ENCODE peak calls at places on chromosomes 16 and 17, in seven cellular contexts. I is NCI-H446 treated with DMSO at 0.1 percent for 48 hours; F is fibroblast of mammary gland; J is NCI-H510A treated with DMSO at 0.1 percent for 48 hours; K is stimulated activated naive CD8-positive, alpha-beta T cell treated with anti-CD3 and anti-CD28 coated beads, Interleukin-15, Interleukin-2, amounts not matched to agents 100 U/mL and 50 U/mL, for 24 hours; U is stimulated activated naive CD4-positive, alpha-beta T cell; C is fibroblast of the aortic adventitia. R is an unnamed sample.

GRCh38 chr16:12468552-12468951 is 335.1 kb downstream of the CPPED1 start:
- DNase-seq in I (no peak), K (no peak), U (no peak), J (no peak), C (no peak), F (no peak), R (no peak)

GRCh38 chr17:13931752-13932477 is 137.4 kb upstream of the COX10 start:
- DNase-seq in K (peak), I (no peak), U (no peak), C (peak), F (peak), J (no peak), R (peak)

GRCh38 chr17:49987290-49987585 is 7.8 kb downstream of the DLX3 start:
- DNase-seq in I (no peak), F (no peak), U (no peak), J (no peak), C (no peak), K (no peak), R (no peak)

GRCh38 chr16:28623172-28623711 is 13.4 kb upstream of the SULT1A1 start:
- DNase-seq in F (no peak), K (peak), U (peak), J (peak), I (no peak), C (peak), R (no peak)

GRCh38 chr17:57085448-57086068 is 512 bp downstream of the AKAP1 start:
- DNase-seq in F (peak), I (no peak), K (peak), C (peak), U (peak), J (peak), R (no peak)

GRCh38 chr17:3551189-3551588 is 6.4 kb downstream of the TRPV3 start:
- DNase-seq in K (no peak), U (no peak), I (no peak), C (no peak), F (no peak), J (no peak), R (no peak)

GRCh38 chr17:66549312-66549705 is 246.9 kb downstream of the PRKCA start:
- DNase-seq in F (peak), K (no peak), U (no peak), J (no peak), C (peak), I (no peak), R (no peak)

GRCh38 chr16:9948933-9949332 is 233.3 kb downstream of the GRIN2A start:
- DNase-seq in U (no peak), I (no peak), C (no peak), K (no peak), J (no peak), F (no peak), R (no peak)

GRCh38 chr16:85173077-85173980 is 61.1 kb upstream of the CIBAR2 start:
- DNase-seq in I (no peak), J (no peak), K (no peak), U (no peak), C (peak), F (peak), R (no peak)

GRCh38 chr17:68344701-68345136 is 53.4 kb downstream of the ARSG start:
- DNase-seq in I (no peak), F (no peak), U (peak), K (peak), C (no peak), J (no peak), R (no peak)

GRCh38 chr17:79843917-79844815 is 4.9 kb upstream of the CBX4 start:
- DNase-seq in F (peak), K (peak), J (no peak), I (no peak), U (no peak), C (peak), R (no peak)

GRCh38 chr16:67431805-67432476 is 1.0 kb downstream of the HSD11B2 start:
- DNase-seq in U (no peak), I (no peak), C (no peak), J (peak), K (no peak), F (no peak), R (no peak)

GRCh38 chr16:71426069-71426879 is 15.6 kb downstream of the TLE7 start:
- DNase-seq in C (peak), F (peak), K (peak), J (no peak), I (no peak), U (no peak), R (peak)

GRCh38 chr16:945271-946047 is 25.3 kb downstream of the LMF1 start:
- DNase-seq in J (no peak), I (no peak), F (no peak), K (no peak), C (no peak), U (no peak), R (no peak)

GRCh38 chr17:66716236-66717026 is 118.5 kb upstream of the CACNG5 start:
- DNase-seq in U (no peak), J (no peak), F (peak), C (peak), K (no peak), I (no peak), R (no peak)

GRCh38 chr17:75138519-75138918 is 7.0 kb upstream of the NT5C start:
- DNase-seq in I (no peak), F (no peak), C (no peak), U (no peak), K (no peak), J (peak), R (no peak)

GRCh38 chr17:50095626-50096037 is 481 bp downstream of the PDK2 start:
- DNase-seq in U (no peak), F (no peak), J (no peak), C (peak), K (no peak), I (no peak), R (no peak)

GRCh38 chr17:65037157-65037556 is 19.4 kb downstream of the GNA13 start:
- DNase-seq in K (no peak), I (no peak), J (no peak), C (no peak), F (no peak), U (no peak), R (no peak)

GRCh38 chr17:18889658-18890057 is 31.7 kb downstream of the PRPSAP2 start:
- DNase-seq in I (no peak), J (no peak), U (no peak), K (no peak), F (no peak), C (no peak), R (no peak)

GRCh38 chr16:66830422-66831404 is at the start of gene NAE1:
- DNase-seq in I (peak), K (peak), J (peak), U (peak), F (peak), C (peak), R (peak)

GRCh38 chr17:81576621-81577277 is 24.6 kb upstream of the FAAP100 start:
- DNase-seq in J (no peak), U (no peak), F (peak), I (peak), C (peak), K (no peak), R (no peak)

R was measured in DMS 273 treated with DMSO at 0.1 percent for 48 hours.